ENCODE peak calls at places on chromosomes 11 and 22, in nine cellular contexts. I is A172; K is fibroblast of pulmonary artery; M is stimulated activated naive B cell treated with anti-CD40 and anti-IgM and Interleukin-4, amounts not matched to agents 10 μg/mL and 1 μg/mL and 100 μg/mL, for 72 hours; A is B cell; Y is DMS153; H is EL; X is myocyte; V is ELF-1. G is an unnamed sample.

GRCh38 chr11:73249304-73249703 is 22.8 kb upstream of the P2RY6 start:
- DNase-seq in K (no peak), V (no peak), X (peak), H (no peak), M (no peak), Y (no peak), I (peak), A (peak), G (no peak)

GRCh38 chr11:9066432-9066925 is 24.9 kb downstream of the SCUBE2 start:
- DNase-seq in X (no peak), H (no peak), I (no peak), Y (peak), M (no peak), A (no peak), V (no peak), K (no peak), G (no peak)

GRCh38 chr11:62539238-62539925 is 7.2 kb downstream of the AHNAK start:
- DNase-seq in M (no peak), H (peak), V (no peak), X (peak), Y (peak), I (peak), A (no peak), K (peak), G (no peak)

GRCh38 chr11:1102996-1103395 is 28.3 kb downstream of the MUC2 start:
- DNase-seq in K (no peak), X (no peak), Y (no peak), A (no peak), H (no peak), V (no peak), I (no peak), M (no peak), G (no peak)

GRCh38 chr22:23002612-23003180 is 67.6 kb upstream of the GNAZ start:
- DNase-seq in Y (no peak), V (no peak), H (no peak), M (no peak), X (no peak), K (no peak), I (no peak), A (no peak), G (no peak)

GRCh38 chr11:40292636-40293585 is 1166.5 kb downstream of the LRRC4C start:
- DNase-seq in K (peak), V (no peak), M (no peak), I (no peak), H (no peak), Y (no peak), X (no peak), A (no peak), G (no peak)

GRCh38 chr22:23415490-23415851 is 164.6 kb downstream of the IGLL1 start:
- DNase-seq in I (no peak), H (no peak), A (no peak), Y (no peak), V (no peak), X (no peak), K (no peak), M (no peak), G (no peak)

GRCh38 chr11:22752908-22753310 is 76.7 kb downstream of the SVIP start:
- DNase-seq in V (no peak), A (no peak), H (no peak), M (no peak), I (no peak), Y (no peak), K (no peak), X (no peak), G (no peak)

GRCh38 chr11:19602406-19602805 is 110.2 kb upstream of the NAV2 start:
- DNase-seq in M (no peak), H (peak), V (no peak), X (peak), I (no peak), K (no peak), Y (no peak), A (no peak), G (no peak)

GRCh38 chr11:6646631-6647281 is 8.9 kb downstream of the DCHS1 start:
- DNase-seq in I (no peak), V (no peak), K (peak), M (peak), X (no peak), A (peak), H (peak), Y (no peak), G (no peak)

GRCh38 chr22:32058656-32059280 is 15.7 kb downstream of the SLC5A1 start:
- DNase-seq in V (peak), A (no peak), H (no peak), Y (no peak), M (no peak), K (peak), I (no peak), X (peak), G (no peak)